ENCODE peak calls at places on chromosomes 4 and X, in seven cellular contexts. B is breast epithelium, O is transverse colon, Y is GM12892, G is HepG2, A is H1, U is endothelial cell of umbilical vein. R is an unnamed sample.

GRCh38 chr4:39456946-39457763 is 1.6 kb downstream of the RPL9 start:
- DNase-seq in B (no peak), O (no peak), Y (no peak), G (no peak), A (no peak), U (no peak), R (no peak)

GRCh38 chrX:31227250-31227649 is 155.4 kb upstream of the FTHL17 start:
- DNase-seq in B (no peak), O (no peak), Y (no peak), G (peak), A (no peak), U (no peak), R (no peak)

GRCh38 chr4:27714073-27714472 is 853.4 kb downstream of the STIM2 start:
- DNase-seq in B (no peak), O (no peak), Y (no peak), G (no peak), A (no peak), U (no peak), R (no peak)

GRCh38 chrX:31124536-31124935 is 52.7 kb upstream of the FTHL17 start:
- DNase-seq in B (no peak), O (no peak), Y (no peak), G (no peak), A (no peak), U (peak), R (no peak)

GRCh38 chr4:64144994-64145393 is 264.3 kb downstream of the TECRL start:
- DNase-seq in B (no peak), O (no peak), Y (no peak), G (no peak), A (no peak), U (no peak), R (no peak)

GRCh38 chrX:41984628-41985027 is 61.3 kb upstream of the CASK start:
- DNase-seq in B (no peak), O (peak), Y (no peak), G (no peak), A (no peak), U (no peak), R (no peak)

GRCh38 chrX:11781133-11781532 is 23.1 kb downstream of the MSL3 start:
- DNase-seq in B (no peak), O (no peak), Y (no peak), G (no peak), A (no peak), U (no peak), R (no peak)

GRCh38 chr4:88919056-88919455 is 137.9 kb downstream of the FAM13A start:
- DNase-seq in B (no peak), O (no peak), Y (no peak), G (no peak), A (no peak), U (no peak), R (no peak)

GRCh38 chr4:74822603-74823002 is 28.3 kb upstream of the BTC start:
- DNase-seq in B (no peak), O (no peak), Y (no peak), G (no peak), A (no peak), U (no peak), R (no peak)

GRCh38 chr4:39237179-39237578 is 54.9 kb downstream of the WDR19 start:
- DNase-seq in B (no peak), O (no peak), Y (no peak), G (peak), A (no peak), U (no peak), R (no peak)

GRCh38 chr4:73770917-73771316 is 30.5 kb downstream of the CXCL8 start:
- DNase-seq in B (no peak), O (peak), Y (no peak), G (no peak), A (no peak), U (no peak), R (no peak)

GRCh38 chrX:153505361-153505760 is 10.6 kb downstream of the BGN start:
- DNase-seq in B (no peak), O (no peak), Y (no peak), G (no peak), A (no peak), U (no peak), R (no peak)

GRCh38 chrX:153510383-153510782 is 7.1 kb upstream of the ATP2B3 start:
- DNase-seq in B (no peak), O (no peak), Y (no peak), G (no peak), A (no peak), U (no peak), R (no peak)

GRCh38 chrX:153504445-153505016 is 9.8 kb downstream of the BGN start:
- DNase-seq in B (no peak), O (no peak), Y (no peak), G (no peak), A (no peak), U (no peak), R (no peak)

GRCh38 chrX:153509592-153509991 is 7.8 kb upstream of the ATP2B3 start:
- DNase-seq in B (no peak), O (no peak), Y (no peak), G (no peak), A (no peak), U (no peak), R (no peak)

GRCh38 chrX:153507484-153508178 is 9.8 kb upstream of the ATP2B3 start:
- DNase-seq in B (peak), O (peak), Y (peak), G (peak), A (peak), U (peak), R (peak)
- TF ChIP-seq POLR2AphosphoS5 in B (no peak), O (no peak), Y (no peak), G (no peak), A (no peak), U (no peak), R (no peak)

DNA sequence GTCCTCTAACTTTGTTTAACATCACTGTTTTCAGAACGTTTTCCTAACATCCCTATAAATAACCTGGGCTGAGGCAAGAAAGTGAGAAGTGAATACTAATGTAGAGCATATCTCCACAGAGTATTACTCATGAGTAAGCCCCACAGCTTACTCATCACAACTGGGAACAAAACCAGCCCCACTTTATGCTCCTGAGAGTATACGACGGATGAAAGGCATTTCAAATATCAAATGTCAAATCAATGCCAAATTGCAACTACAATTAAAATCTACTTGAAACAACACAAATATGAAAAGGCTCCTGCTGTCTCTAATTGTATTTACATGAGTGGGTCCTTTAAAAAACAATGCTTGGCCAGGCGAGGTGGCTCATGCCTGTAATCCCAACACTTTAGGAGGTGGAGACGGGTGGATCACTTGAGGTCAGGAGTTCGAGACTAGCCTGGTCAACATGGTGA is 41.2 kb downstream of the SH3RF1 start:
- DNase-seq in B (no peak), O (no peak), Y (no peak), G (no peak), A (no peak), U (peak), R (no peak)
- TF ChIP-seq POLR2AphosphoS5 in B (no peak), O (no peak), Y (no peak), G (no peak), A (no peak), U (peak), R (no peak)

GRCh38 chr4:128660361-128660964 is 149.0 kb upstream of the JADE1 start:
- DNase-seq in B (peak), O (no peak), Y (no peak), G (no peak), A (no peak), U (no peak), R (no peak)
- TF ChIP-seq POLR2AphosphoS5 in B (peak), O (peak), Y (no peak), G (no peak), A (no peak), U (no peak), R (peak)

GRCh38 chr4:85477538-85477937 is 2.6 kb downstream of the ARHGAP24 start:
- DNase-seq in B (no peak), O (no peak), Y (no peak), G (no peak), A (no peak), U (no peak), R (no peak)
- TF ChIP-seq POLR2AphosphoS5 in B (no peak), O (no peak), Y (no peak), G (no peak), A (no peak), U (no peak), R (no peak)

GRCh38 chr4:153638999-153639398 is 45.1 kb upstream of the TLR2 start:
- DNase-seq in B (no peak), O (no peak), Y (no peak), G (no peak), A (no peak), U (no peak), R (no peak)

GRCh38 chr4:153639556-153640475 is 44.3 kb upstream of the TLR2 start:
- DNase-seq in B (no peak), O (no peak), Y (no peak), G (peak), A (no peak), U (no peak), R (no peak)

GRCh38 chr4:153638011-153638410 is 46.1 kb upstream of the TLR2 start:
- DNase-seq in B (no peak), O (no peak), Y (no peak), G (no peak), A (no peak), U (no peak), R (no peak)

GRCh38 chr4:153637201-153637600 is 46.9 kb upstream of the TLR2 start:
- DNase-seq in B (no peak), O (no peak), Y (no peak), G (no peak), A (no peak), U (no peak), R (no peak)

GRCh38 chr4:153634737-153635353 is 49.2 kb upstream of the TLR2 start:
- DNase-seq in B (no peak), O (no peak), Y (no peak), G (peak), A (no peak), U (peak), R (no peak)
- TF ChIP-seq POLR2AphosphoS5 in B (no peak), O (no peak), Y (no peak), G (no peak), A (no peak), U (no peak), R (no peak)

GRCh38 chr4:14749910-14750309 is 252.4 kb upstream of the CPEB2 start:
- DNase-seq in B (no peak), O (peak), Y (no peak), G (no peak), A (no peak), U (no peak), R (no peak)
- TF ChIP-seq POLR2AphosphoS5 in B (no peak), O (no peak), Y (no peak), G (no peak), A (no peak), U (no peak), R (no peak)

GRCh38 chr4:139887962-139888735 is 222.5 kb downstream of the MGST2 start:
- DNase-seq in B (peak), O (peak), Y (peak), G (no peak), A (no peak), U (no peak), R (no peak)
- TF ChIP-seq POLR2AphosphoS5 in B (no peak), O (no peak), Y (no peak), G (no peak), A (no peak), U (no peak), R (no peak)

DNA sequence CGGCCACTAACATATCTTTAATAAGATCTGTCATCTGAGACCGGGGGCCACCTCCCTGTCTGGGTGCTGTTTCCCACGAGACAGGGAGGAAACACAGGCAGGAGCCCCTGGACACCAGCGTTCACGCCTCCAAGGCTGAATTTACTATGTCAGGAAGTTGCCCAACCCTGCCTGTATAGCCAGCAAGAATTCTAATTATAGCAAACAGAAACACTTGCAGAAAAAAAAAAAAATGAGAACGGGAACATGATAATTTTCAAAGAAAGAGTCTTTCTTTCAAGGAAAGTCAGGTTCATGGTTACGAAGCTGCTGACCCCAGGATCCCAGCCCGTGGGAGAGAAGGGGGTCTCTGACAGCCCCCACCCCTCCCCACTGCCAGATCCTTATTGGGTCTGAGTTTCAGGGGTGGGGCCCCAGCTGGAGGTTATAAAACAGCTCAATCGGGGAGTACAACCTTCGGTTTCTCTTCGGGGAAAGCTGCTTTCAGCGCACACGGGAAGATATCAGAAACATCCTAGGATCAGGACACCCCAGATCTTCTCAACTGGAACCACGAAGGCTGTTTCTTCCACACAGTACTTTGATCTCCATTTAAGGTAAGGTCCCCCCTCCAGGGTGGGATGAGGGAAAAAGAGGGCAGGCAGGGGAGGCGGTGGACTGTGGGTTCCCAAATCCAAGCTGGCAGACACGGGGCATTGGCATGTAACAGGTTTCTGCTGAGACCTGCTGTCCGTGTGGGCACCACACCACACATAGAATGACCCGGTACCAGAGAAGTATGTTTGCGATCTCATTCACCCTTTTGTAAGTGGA is at the start of gene IL3RA:
- DNase-seq in B (no peak), O (peak), Y (no peak), G (no peak), A (no peak), U (peak), R (no peak)
- TF ChIP-seq POLR2AphosphoS5 in B (no peak), O (peak), Y (peak), G (no peak), A (no peak), U (no peak), R (no peak)

GRCh38 chrX:40061005-40061404 is 36.8 kb downstream of the BCOR start:
- DNase-seq in B (no peak), O (no peak), Y (no peak), G (no peak), A (no peak), U (no peak), R (no peak)
- TF ChIP-seq POLR2AphosphoS5 in B (no peak), O (no peak), Y (no peak), G (no peak), A (no peak), U (no peak), R (no peak)

R was measured in suprapubic skin.